ENCODE peak calls at places on chromosomes 6 and 20, in six cellular contexts. M is stimulated activated CD8-positive, alpha-beta memory T cell treated with anti-CD3 and anti-CD28 coated beads, Interleukin-15, amount 100 ng/mL, for 1 hour; N is EL; F is hepatocyte; Y is KBM-7; G is occipital lobe. O is an unnamed sample.

GRCh38 chr6:136501081-136501480 is 49.1 kb downstream of the MAP7 start:
- DNase-seq in G (no peak), F (no peak), N (no peak), Y (peak; percentile 45), M (no peak), O (no peak)

GRCh38 chr6:150857062-150857905 is 8.2 kb upstream of the MTHFD1L start:
- DNase-seq in Y (peak; percentile 88), M (no peak), G (no peak), N (peak; percentile 96), F (peak; percentile 69), O (no peak)

GRCh38 chr6:83978324-83978734 is 55.2 kb upstream of the MRAP2 start:
- DNase-seq in M (no peak), F (no peak), N (no peak), Y (peak; percentile 5), G (no peak), O (no peak)

GRCh38 chr6:25816252-25816651 is 15.6 kb downstream of the SLC17A1 start:
- DNase-seq in N (no peak), G (no peak), Y (no peak), M (no peak), F (no peak), O (no peak)

GRCh38 chr6:123338394-123338793 is 298.4 kb downstream of the TRDN start:
- DNase-seq in Y (no peak), N (no peak), G (no peak), F (no peak), M (no peak), O (no peak)

GRCh38 chr6:37141291-37142046 is 28.5 kb upstream of the PIM1 start:
- DNase-seq in F (peak; percentile 62), G (no peak), Y (no peak), N (peak; percentile 44), M (no peak), O (no peak)

GRCh38 chr6:165872811-165873210 is 209.8 kb upstream of the PDE10A start:
- DNase-seq in M (no peak), F (no peak), N (no peak), G (no peak), Y (no peak), O (no peak)

GRCh38 chr20:25283221-25283951 is 35.5 kb downstream of the PYGB start:
- DNase-seq in N (no peak), F (no peak), M (no peak), G (no peak), Y (no peak), O (peak; percentile 10)

GRCh38 chr6:14441371-14441781 is 323.8 kb downstream of the CD83 start:
- DNase-seq in N (no peak), G (no peak), Y (no peak), F (no peak), M (no peak), O (no peak)

GRCh38 chr20:59972037-59972801 is 14.0 kb downstream of the CDH26 start:
- DNase-seq in M (no peak), Y (no peak), N (no peak), G (no peak), F (no peak), O (no peak)

GRCh38 chr6:129292836-129293235 is 409.9 kb downstream of the LAMA2 start:
- DNase-seq in F (no peak), N (no peak), Y (no peak), G (no peak), M (no peak), O (no peak)

GRCh38 chr6:135624402-135625297 is 127.1 kb upstream of the AHI1 start:
- DNase-seq in M (no peak), N (no peak), F (no peak), G (no peak), Y (no peak), O (no peak)

GRCh38 chr20:19944772-19945459 is 72.2 kb upstream of the NAA20 start:
- DNase-seq in F (no peak), N (no peak), M (no peak), Y (no peak), G (no peak), O (no peak)

GRCh38 chr6:31900917-31901414 is 920 bp downstream of the ZBTB12 start:
- DNase-seq in F (no peak), N (no peak), Y (no peak), G (no peak), M (no peak), O (no peak)

GRCh38 chr20:50815162-50815989 is 20.5 kb downstream of the BCAS4 start:
- DNase-seq in Y (no peak), G (no peak), N (peak; percentile 66), F (no peak), M (no peak), O (no peak)

GRCh38 chr6:51892750-51893149 is 194.7 kb downstream of the PKHD1 start:
- DNase-seq in Y (no peak), N (no peak), F (no peak), M (no peak), G (no peak), O (no peak)

GRCh38 chr6:35024601-35025054 is 116.5 kb downstream of the TCP11 start:
- DNase-seq in N (peak; percentile 53), G (no peak), Y (no peak), M (no peak), F (peak; percentile 75), O (no peak)

GRCh38 chr6:77466055-77467028 is 3.1 kb upstream of the HTR1B start:
- DNase-seq in Y (peak; percentile 63), F (peak; percentile 86), N (peak; percentile 75), G (peak; percentile 27), M (no peak), O (no peak)

GRCh38 chr6:128029841-128030240 is 129.0 kb upstream of the THEMIS start:
- DNase-seq in F (no peak), G (no peak), Y (no peak), M (no peak), N (no peak), O (no peak)

GRCh38 chr20:61798632-61799031 is 267.0 kb downstream of the TAF4 start:
- DNase-seq in N (no peak), M (no peak), G (no peak), F (no peak), Y (no peak), O (no peak)

GRCh38 chr6:125251516-125252229 is 50.1 kb downstream of the HDDC2 start:
- DNase-seq in N (peak; percentile 22), F (no peak), Y (no peak), M (no peak), G (no peak), O (no peak)

GRCh38 chr20:6562111-6562510 is 205.4 kb upstream of the BMP2 start:
- DNase-seq in Y (no peak), M (no peak), G (no peak), N (peak; percentile 45), F (peak; percentile 21), O (no peak)

GRCh38 chr6:164478426-164478825 is 831.0 kb downstream of the C6orf118 start:
- DNase-seq in N (no peak), Y (no peak), M (no peak), F (no peak), G (no peak), O (no peak)

GRCh38 chr6:20900396-20901160 is 366.3 kb downstream of the CDKAL1 start:
- DNase-seq in F (no peak), G (no peak), M (no peak), Y (no peak), N (no peak), O (no peak)

GRCh38 chr6:159045826-159046225 is 1.0 kb upstream of the TAGAP start:
- DNase-seq in M (no peak), F (no peak), N (no peak), Y (peak; percentile 29), G (no peak), O (no peak)

GRCh38 chr6:115898246-115898645 is 162.4 kb downstream of the FRK start:
- DNase-seq in M (no peak), F (no peak), N (peak; percentile 52), Y (no peak), G (no peak), O (no peak)

GRCh38 chr20:34559311-34560140 is 1.0 kb downstream of the MAP1LC3A start:
- DNase-seq in F (no peak), M (no peak), N (no peak), Y (no peak), G (peak; percentile 32), O (no peak)

GRCh38 chr6:43467752-43468151 is 9.6 kb upstream of the TJAP1 start:
- DNase-seq in N (no peak), F (no peak), Y (no peak), G (no peak), M (no peak), O (no peak)

O was measured in omental fat pad.